ENCODE peak calls at places on chromosomes 1 and 21, in five cellular contexts. Q is fibroblast of mammary gland, D is choroid plexus epithelial cell, X is adrenal gland, R is lower leg skin. V is an unnamed sample.
A peak's percentile ranks its signal among the peaks of the same experiment; 100 is the strongest.

GRCh38 chr21:39809936-39810335 is 57.3 kb upstream of the PCP4 start:
- DNase-seq in R (no peak), D (no peak), X (no peak), Q (no peak), V (no peak)

GRCh38 chr1:16386454-16387113 is 19.5 kb downstream of the SZRD1 start:
- DNase-seq in X (peak; percentile 88), R (no peak), Q (peak; percentile 65), D (peak; percentile 64), V (peak; percentile 78)

GRCh38 chr1:180953791-180954721 is 41.4 kb downstream of the KIAA1614 start:
- DNase-seq in Q (peak; percentile 60), X (peak; percentile 67), D (peak; percentile 52), R (peak; percentile 93), V (peak; percentile 55)

GRCh38 chr1:219304227-219305226 is 130.8 kb downstream of the LYPLAL1 start:
- DNase-seq in D (no peak), X (peak; percentile 64), R (no peak), Q (peak; percentile 50), V (peak; percentile 91)

GRCh38 chr1:55876276-55877060 is 661.3 kb upstream of the USP24 start:
- DNase-seq in D (no peak), R (no peak), Q (no peak), X (no peak), V (no peak)

GRCh38 chr1:185670187-185670627 is 64.0 kb upstream of the HMCN1 start:
- DNase-seq in D (peak; percentile 70), X (peak; percentile 49), Q (peak; percentile 46), R (no peak), V (peak; percentile 71)

GRCh38 chr1:174131032-174131638 is 28.2 kb upstream of the RABGAP1L start:
- DNase-seq in X (no peak), R (no peak), D (no peak), Q (no peak), V (no peak)

GRCh38 chr1:40980453-40981121 is 1.1 kb downstream of the CTPS1 start:
- DNase-seq in R (peak; percentile 85), Q (peak; percentile 55), X (peak; percentile 45), D (no peak), V (no peak)

GRCh38 chr1:230851291-230851691 is 17.0 kb downstream of the C1orf198 start:
- DNase-seq in R (no peak), Q (no peak), D (peak; percentile 87), X (no peak), V (peak; percentile 60)

GRCh38 chr1:203531063-203531462 is 37.1 kb downstream of the OPTC start:
- DNase-seq in D (no peak), R (no peak), X (no peak), Q (no peak), V (no peak)

GRCh38 chr1:18597159-18598042 is 33.2 kb upstream of the PAX7 start:
- DNase-seq in D (peak; percentile 55), Q (peak; percentile 33), X (peak; percentile 60), R (peak; percentile 90), V (peak; percentile 49)

GRCh38 chr1:103129796-103130195 is 21.5 kb upstream of the COL11A1 start:
- DNase-seq in D (no peak), Q (no peak), X (no peak), R (no peak), V (no peak)

GRCh38 chr1:39003787-39004186 is 12.7 kb downstream of the AKIRIN1 start:
- DNase-seq in Q (no peak), D (peak; percentile 38), R (no peak), X (no peak), V (peak; percentile 23)

GRCh38 chr1:231139659-231140650 is 21.9 kb upstream of the TRIM67 start:
- DNase-seq in D (peak; percentile 98), X (no peak), Q (peak; percentile 68), R (no peak), V (peak; percentile 96)

GRCh38 chr21:41168391-41169257 is 664 bp downstream of the BACE2 start:
- DNase-seq in R (peak; percentile 93), X (peak; percentile 62), D (peak; percentile 51), Q (peak; percentile 62), V (peak; percentile 64)

GRCh38 chr1:177959793-177960515 is 9.9 kb downstream of the SEC16B start:
- DNase-seq in D (peak; percentile 80), X (no peak), Q (peak; percentile 59), R (no peak), V (peak; percentile 64)

GRCh38 chr1:59695301-59695700 is 119.4 kb upstream of the HOOK1 start:
- DNase-seq in D (no peak), X (no peak), R (no peak), Q (peak; percentile 45), V (no peak)

GRCh38 chr1:76279387-76279748 is 204.8 kb downstream of the ST6GALNAC3 start:
- DNase-seq in R (no peak), D (no peak), X (no peak), Q (no peak), V (no peak)

GRCh38 chr1:76142771-76143540 is 68.4 kb downstream of the ST6GALNAC3 start:
- DNase-seq in R (no peak), Q (peak; percentile 6), X (peak; percentile 12), D (no peak), V (peak; percentile 13)

GRCh38 chr1:34663031-34663430 is 91.8 kb upstream of the GJB5 start:
- DNase-seq in Q (no peak), D (no peak), X (no peak), R (no peak), V (no peak)

GRCh38 chr1:53576381-53576801 is 117.2 kb downstream of the DMRTB1 start:
- DNase-seq in D (peak; percentile 46), R (peak; percentile 72), X (no peak), Q (no peak), V (no peak)

GRCh38 chr1:218350909-218351616 is 5.9 kb downstream of the TGFB2 start:
- DNase-seq in R (no peak), Q (no peak), X (no peak), D (peak; percentile 90), V (peak; percentile 88)

GRCh38 chr1:25854554-25854953 is 4.7 kb downstream of the AUNIP start:
- DNase-seq in R (no peak), Q (no peak), D (no peak), X (no peak), V (no peak)

GRCh38 chr1:147502760-147503159 is 38.5 kb upstream of the BCL9 start:
- DNase-seq in D (no peak), X (no peak), R (no peak), Q (no peak), V (no peak)

GRCh38 chr1:147509786-147510360 is 31.4 kb upstream of the BCL9 start:
- DNase-seq in D (peak; percentile 34), X (peak; percentile 79), Q (no peak), R (no peak), V (peak; percentile 20)

GRCh38 chr1:147500309-147500839 is 40.9 kb upstream of the BCL9 start:
- DNase-seq in Q (no peak), D (peak; percentile 5), R (no peak), X (no peak), V (no peak)

GRCh38 chr1:147504801-147505303 is 36.4 kb upstream of the BCL9 start:
- DNase-seq in D (peak; percentile 85), R (no peak), X (no peak), Q (no peak), V (no peak)
- TF ChIP-seq CTCF in D (peak; percentile 21), R (no peak), X (no peak), Q (no peak), V (no peak)

GRCh38 chr1:8004803-8005573 is 21.1 kb downstream of the ERRFI1 start:
- DNase-seq in Q (peak; percentile 100), X (peak; percentile 93), R (peak; percentile 98), D (peak; percentile 99), V (peak; percentile 99)
- H3K4me3 ChIP-seq in Q (peak overlapping the region; percentile 19), X (no peak overlapping the region), R (no peak overlapping the region), D (no peak overlapping the region), V (no peak overlapping the region)

DNA sequence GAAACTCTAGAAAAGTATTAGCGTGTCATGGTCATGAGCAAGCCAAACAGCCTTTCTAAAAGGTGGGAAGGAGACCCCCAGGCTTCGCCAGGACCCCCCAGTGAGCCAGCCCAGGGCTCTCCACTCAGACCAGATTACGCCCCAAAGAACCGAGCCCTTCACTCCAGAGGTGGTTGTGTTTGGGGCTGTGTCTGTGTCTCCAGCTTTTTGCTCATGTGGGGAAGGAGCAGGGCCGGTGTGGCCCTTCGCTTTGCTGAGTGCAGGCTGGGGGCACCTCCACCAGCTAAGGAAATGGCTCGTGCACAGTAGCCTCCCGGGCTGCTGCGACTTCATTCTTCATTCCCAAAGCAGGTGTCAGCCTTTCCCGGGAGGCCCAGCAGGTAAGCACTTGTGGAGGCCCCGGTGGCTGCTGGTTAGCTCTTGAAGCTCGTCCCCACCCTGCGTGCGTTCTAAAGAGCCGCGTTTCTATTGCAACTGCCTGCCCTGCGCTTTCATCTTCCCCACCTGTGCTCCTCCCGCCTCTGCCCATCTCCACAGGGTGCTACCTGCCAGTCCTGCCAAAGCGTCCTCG is 531 bp downstream of the TSPEAR start:
- DNase-seq in R (peak; percentile 76), Q (no peak), X (no peak), D (no peak), V (no peak)
- TF ChIP-seq CTCF in R (no peak), Q (no peak), X (no peak), D (no peak), V (no peak)

DNA sequence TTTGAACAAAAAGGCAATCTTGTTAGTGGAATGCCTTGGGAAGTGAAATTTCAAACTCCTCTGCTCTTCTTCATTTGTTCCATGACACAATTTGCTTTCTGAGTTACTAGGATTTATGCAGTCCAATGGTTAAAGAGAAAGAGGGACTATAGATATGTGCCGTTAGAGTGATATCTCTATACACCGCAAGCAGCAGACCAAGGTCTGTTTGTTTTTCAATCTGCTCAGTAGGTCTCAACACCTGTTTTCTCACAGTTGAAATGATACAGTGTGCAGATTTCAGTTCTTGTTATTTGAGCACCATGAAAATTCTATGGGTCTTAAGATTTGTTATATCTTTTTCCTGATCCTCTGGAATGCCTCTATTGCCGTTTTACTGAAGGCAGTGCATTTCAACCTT is 244.1 kb downstream of the DNM3 start:
- DNase-seq in Q (no peak), X (no peak), R (no peak), D (no peak), V (no peak)
- H3K4me3 ChIP-seq in Q (no peak overlapping the region), X (no peak overlapping the region), R (no peak overlapping the region), D (no peak overlapping the region), V (no peak overlapping the region)

GRCh38 chr1:32797456-32797855 is 19.7 kb downstream of the YARS1 start:
- DNase-seq in R (no peak), X (no peak), Q (no peak), D (no peak), V (no peak)

GRCh38 chr1:32798679-32799416 is 18.3 kb downstream of the YARS1 start:
- DNase-seq in D (peak; percentile 16), Q (no peak), R (no peak), X (no peak), V (no peak)

GRCh38 chr1:32801096-32801713 is 16.0 kb downstream of the YARS1 start:
- DNase-seq in D (peak; percentile 81), R (no peak), X (no peak), Q (peak; percentile 64), V (peak; percentile 68)

GRCh38 chr1:32798191-32798590 is 19.0 kb downstream of the YARS1 start:
- DNase-seq in X (no peak), R (no peak), Q (no peak), D (peak; percentile 81), V (no peak)
- TF ChIP-seq CTCF in X (no peak), R (no peak), Q (no peak), D (no peak), V (no peak)

V was measured in cardiac fibroblast.